ENCODE peak calls at places on chromosome 12, in nine cellular contexts. F is activated CD4-positive, alpha-beta T cell treated with anti-CD3 and anti-CD28 coated beads for 48 hours; X is HT-29; B is amniotic stem cell; G is NCI-H1092; D is lower lobe of right lung; P is EL; K is NCI-H187; S is ACHN. J is an unnamed sample.

GRCh38 chr12:78916845-78917480 is 52.4 kb downstream of the SYT1 start:
- DNase-seq in B (no peak), X (peak), G (no peak), D (no peak), S (peak), F (no peak), P (peak), K (no peak), J (no peak)

GRCh38 chr12:123938679-123939480 is 33.8 kb downstream of the CCDC92 start:
- DNase-seq in S (peak), G (no peak), D (no peak), P (peak), X (no peak), F (peak), K (no peak), B (no peak), J (no peak)

GRCh38 chr12:56487448-56488040 is 417 bp downstream of the GLS2 start:
- DNase-seq in K (peak), S (peak), G (no peak), X (peak), D (peak), F (peak), B (no peak), P (peak), J (peak)

GRCh38 chr12:62537544-62537943 is 70.9 kb downstream of the MON2 start:
- DNase-seq in F (no peak), K (no peak), X (peak), G (no peak), P (peak), B (peak), D (no peak), S (peak), J (no peak)

GRCh38 chr12:100128509-100128908 is 14.2 kb downstream of the BLTP3B start:
- DNase-seq in K (no peak), B (no peak), X (peak), P (peak), D (no peak), S (peak), F (no peak), G (no peak), J (no peak)

GRCh38 chr12:130018614-130019013 is 114.8 kb upstream of the TMEM132D start:
- DNase-seq in K (no peak), B (no peak), D (no peak), P (no peak), S (no peak), X (no peak), G (no peak), F (no peak), J (no peak)

GRCh38 chr12:72485017-72485701 is 213.0 kb downstream of the TRHDE start:
- DNase-seq in K (no peak), F (no peak), D (peak), G (no peak), S (no peak), P (no peak), B (no peak), X (no peak), J (no peak)

GRCh38 chr12:65449400-65449799 is 170.9 kb downstream of the MSRB3 start:
- DNase-seq in P (peak), X (peak), K (no peak), G (no peak), D (no peak), B (no peak), S (no peak), F (no peak), J (no peak)

GRCh38 chr12:22733756-22734155 is 108.8 kb downstream of the ETNK1 start:
- DNase-seq in B (no peak), D (no peak), S (no peak), K (no peak), X (no peak), G (no peak), F (no peak), P (peak), J (no peak)

J was measured in chondrocyte.